ENCODE peak calls at places on chromosomes 4 and X, in eight cellular contexts. V, A, D, W, T, C, Y and S are unnamed samples.

GRCh38 chr4:48017108-48017527 is 546 bp downstream of the NIPAL1 start:
- DNase-seq in V (peak), A (peak), D (peak), W (peak), T (peak), C (peak), Y (peak), S (no peak)

GRCh38 chrX:125203737-125204578 is 115.7 kb upstream of the TEX13C start:
- DNase-seq in V (no peak), A (no peak), D (no peak), W (peak), T (peak), C (no peak), Y (peak), S (no peak)

GRCh38 chrX:130831347-130831722 is 71.7 kb downstream of the ENOX2 start:
- DNase-seq in V (no peak), A (no peak), D (no peak), W (no peak), T (no peak), C (no peak), Y (no peak), S (no peak)

GRCh38 chr4:173370130-173370476 is 651 bp upstream of the SAP30 start:
- DNase-seq in V (peak), A (peak), D (peak), W (peak), T (no peak), C (no peak), Y (peak), S (no peak)

GRCh38 chr4:140308366-140309123 is 64.9 kb upstream of the SCOC start:
- DNase-seq in V (no peak), A (peak), D (peak), W (no peak), T (no peak), C (no peak), Y (no peak), S (no peak)

GRCh38 chr4:13496605-13497004 is 12.5 kb upstream of the RAB28 start:
- DNase-seq in V (peak), A (no peak), D (no peak), W (no peak), T (no peak), C (no peak), Y (no peak), S (no peak)

GRCh38 chr4:137531951-137532868 is at the start of gene PCDH18:
- DNase-seq in V (no peak), A (peak), D (peak), W (no peak), T (peak), C (peak), Y (peak), S (no peak)

GRCh38 chr4:110271986-110272385 is 73.6 kb upstream of the ELOVL6 start:
- DNase-seq in V (no peak), A (no peak), D (no peak), W (no peak), T (no peak), C (no peak), Y (no peak), S (no peak)

GRCh38 chrX:9316096-9316495 is 148.8 kb upstream of the TBL1X start:
- DNase-seq in V (no peak), A (no peak), D (no peak), W (no peak), T (no peak), C (no peak), Y (no peak), S (no peak)

GRCh38 chr4:105088110-105088879 is 58.4 kb upstream of the TET2 start:
- DNase-seq in V (no peak), A (no peak), D (no peak), W (no peak), T (peak), C (no peak), Y (no peak), S (no peak)

GRCh38 chrX:116276191-116276700 is 105.7 kb downstream of the AGTR2 start:
- DNase-seq in V (no peak), A (no peak), D (no peak), W (no peak), T (no peak), C (no peak), Y (no peak), S (no peak)

GRCh38 chr4:155208258-155209054 is at the start of gene NPY2R:
- DNase-seq in V (no peak), A (no peak), D (peak), W (peak), T (peak), C (no peak), Y (no peak), S (no peak)

GRCh38 chr4:25859429-25860148 is 3.2 kb downstream of the SEL1L3 start:
- DNase-seq in V (no peak), A (no peak), D (no peak), W (no peak), T (no peak), C (no peak), Y (no peak), S (no peak)

DNA sequence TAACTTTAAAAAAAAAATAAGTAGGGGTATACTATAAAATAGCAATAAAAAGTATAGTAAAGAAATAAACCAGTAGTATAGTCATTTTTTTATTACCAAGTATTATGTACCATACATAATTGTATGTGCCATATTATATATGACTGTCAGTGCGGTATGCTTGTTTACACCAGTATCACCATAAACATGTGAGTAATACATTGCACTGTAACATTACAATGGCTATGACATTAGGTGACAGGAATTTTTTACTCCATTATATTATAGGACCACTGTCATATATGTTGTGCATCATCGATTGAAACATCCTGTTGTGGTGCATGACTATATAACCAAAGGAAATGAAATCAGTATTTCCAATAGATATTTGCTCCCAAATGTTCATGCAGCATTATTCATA is 176.9 kb upstream of the ARHGAP24 start:
- DNase-seq in V (no peak), A (no peak), D (no peak), W (no peak), T (no peak), C (no peak), Y (no peak), S (no peak)
- H3K4me3 ChIP-seq in V (no peak), A (no peak), D (no peak), W (no peak), T (no peak), C (no peak), Y (no peak), S (no peak)

DNA sequence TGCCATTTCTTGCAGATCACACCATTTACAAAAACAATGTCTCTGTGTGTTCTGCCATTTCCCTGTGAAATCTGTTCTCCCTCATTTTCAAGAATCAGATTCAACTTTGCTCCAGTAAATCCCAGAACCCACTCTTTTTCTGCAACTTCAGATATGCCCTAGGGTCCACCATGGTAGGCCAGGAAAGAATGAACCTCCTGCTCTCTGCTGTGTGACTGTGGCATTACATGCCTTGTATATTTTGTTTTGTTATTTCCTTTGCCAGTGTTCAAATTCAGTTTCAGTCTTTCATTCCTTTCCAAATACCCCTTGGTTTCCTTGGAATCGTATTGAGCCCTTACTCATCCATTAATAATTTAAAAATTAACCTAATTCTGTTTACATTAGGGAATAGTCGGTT is 290.2 kb upstream of the VCX start:
- DNase-seq in V (no peak), A (no peak), D (no peak), W (no peak), T (no peak), C (no peak), Y (no peak), S (no peak)
- TF ChIP-seq CTCF in V (no peak), A (no peak), D (no peak), W (no peak), T (peak), C (no peak), Y (no peak), S (no peak)

GRCh38 chr4:168321006-168321405 is 2.5 kb upstream of the DDX60 start:
- DNase-seq in V (no peak), A (no peak), D (no peak), W (no peak), T (no peak), C (no peak), Y (no peak), S (no peak)

GRCh38 chr4:168319486-168320019 is 1.0 kb upstream of the DDX60 start:
- DNase-seq in V (no peak), A (no peak), D (no peak), W (no peak), T (peak), C (no peak), Y (no peak), S (no peak)

DNA sequence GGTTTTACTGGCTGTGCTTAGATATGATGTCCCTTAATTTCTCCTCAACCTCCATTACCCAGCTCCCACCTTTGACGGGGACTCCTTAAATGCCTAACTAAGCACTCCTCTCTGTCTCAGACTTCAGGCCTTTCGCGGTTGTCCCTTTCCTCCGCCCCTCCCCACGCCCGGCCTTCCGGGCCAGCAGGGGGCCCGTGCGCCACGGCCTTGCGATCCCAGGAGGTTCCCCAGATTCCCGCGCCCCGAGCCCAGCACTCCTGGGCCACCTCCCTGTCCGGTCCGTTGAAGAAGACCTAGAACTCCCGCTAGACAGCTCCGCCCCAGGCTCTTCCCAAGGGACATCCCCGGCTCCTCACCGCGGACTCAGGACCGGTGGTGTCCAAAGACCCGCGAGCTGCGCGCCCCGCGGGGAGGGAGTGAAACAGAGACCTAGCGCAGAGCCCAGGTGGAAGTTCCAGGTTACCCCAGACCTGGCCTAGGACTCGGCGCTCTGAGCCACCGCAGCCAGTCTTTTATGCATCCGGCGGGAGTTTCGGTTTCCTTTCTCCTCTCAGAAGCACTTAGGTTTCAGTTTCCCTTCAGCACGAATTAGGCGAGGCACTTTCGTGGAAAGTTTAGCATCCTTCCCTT is at the start of gene DDX60:
- DNase-seq in V (peak), A (peak), D (peak), W (peak), T (peak), C (peak), Y (peak), S (peak)
- TF ChIP-seq POLR2AphosphoS5 in V (no peak), A (peak), D (peak), W (peak), T (no peak), C (peak), Y (no peak), S (no peak)

GRCh38 chr4:108148316-108148715 is 20.4 kb downstream of the LEF1 start:
- DNase-seq in V (no peak), A (no peak), D (no peak), W (no peak), T (no peak), C (no peak), Y (no peak), S (no peak)
- H3K4me3 ChIP-seq in V (no peak), A (no peak), D (no peak), W (no peak), T (no peak), C (no peak), Y (no peak), S (no peak)

GRCh38 chrX:29143356-29143755 is 556.1 kb downstream of the IL1RAPL1 start:
- DNase-seq in V (no peak), A (no peak), D (no peak), W (no peak), T (no peak), C (no peak), Y (no peak), S (no peak)

GRCh38 chrX:29138003-29138402 is 550.8 kb downstream of the IL1RAPL1 start:
- DNase-seq in V (no peak), A (no peak), D (no peak), W (no peak), T (no peak), C (no peak), Y (no peak), S (no peak)

GRCh38 chrX:29145316-29145715 is 558.1 kb downstream of the IL1RAPL1 start:
- DNase-seq in V (no peak), A (no peak), D (no peak), W (no peak), T (no peak), C (no peak), Y (no peak), S (no peak)

GRCh38 chrX:29143756-29144155 is 556.5 kb downstream of the IL1RAPL1 start:
- DNase-seq in V (no peak), A (no peak), D (no peak), W (no peak), T (no peak), C (no peak), Y (no peak), S (no peak)
- TF ChIP-seq CTCF in V (no peak), A (no peak), D (no peak), W (no peak), T (no peak), C (no peak), Y (no peak), S (no peak)

DNA sequence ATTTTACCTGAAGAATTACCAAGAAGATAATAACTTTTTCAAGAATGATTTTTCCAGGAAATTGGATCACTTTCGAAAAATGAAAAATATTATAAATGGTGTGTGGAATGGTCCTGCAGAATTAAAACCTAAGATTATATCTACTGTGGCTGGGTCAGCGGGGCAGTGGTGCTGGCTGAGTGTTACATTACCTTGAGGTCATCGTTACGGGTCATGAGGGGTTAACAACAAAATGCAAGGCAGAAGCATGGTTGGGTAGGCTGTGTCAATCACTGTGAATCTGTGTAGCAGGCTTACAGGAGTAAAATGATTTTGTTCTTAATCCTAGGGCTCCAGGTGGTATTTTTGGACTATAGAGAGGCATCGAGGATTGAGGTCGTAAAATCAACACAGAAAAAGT is 105.2 kb upstream of the AMOT start:
- DNase-seq in V (no peak), A (no peak), D (no peak), W (no peak), T (no peak), C (no peak), Y (no peak), S (no peak)
- TF ChIP-seq POLR2AphosphoS5 in V (no peak), A (no peak), D (no peak), W (no peak), T (no peak), C (no peak), Y (no peak), S (no peak)

GRCh38 chr4:3387943-3388348 is 53.8 kb upstream of the HGFAC start:
- DNase-seq in V (no peak), A (peak), D (peak), W (peak), T (no peak), C (peak), Y (peak), S (no peak)

GRCh38 chr4:3389879-3390840 is 51.6 kb upstream of the HGFAC start:
- DNase-seq in V (no peak), A (no peak), D (no peak), W (no peak), T (no peak), C (no peak), Y (peak), S (no peak)

GRCh38 chr4:3389186-3389878 is 52.4 kb upstream of the HGFAC start:
- DNase-seq in V (no peak), A (no peak), D (no peak), W (peak), T (no peak), C (no peak), Y (no peak), S (no peak)

GRCh38 chr4:3387154-3387942 is 54.4 kb upstream of the HGFAC start:
- DNase-seq in V (no peak), A (no peak), D (no peak), W (peak), T (no peak), C (no peak), Y (no peak), S (no peak)

GRCh38 chr4:3388461-3389185 is 53.1 kb upstream of the HGFAC start:
- DNase-seq in V (no peak), A (no peak), D (no peak), W (peak), T (no peak), C (no peak), Y (peak), S (no peak)
- H3K4me3 ChIP-seq in V (no peak), A (peak), D (peak), W (peak), T (no peak), C (peak), Y (peak), S (peak)

DNA sequence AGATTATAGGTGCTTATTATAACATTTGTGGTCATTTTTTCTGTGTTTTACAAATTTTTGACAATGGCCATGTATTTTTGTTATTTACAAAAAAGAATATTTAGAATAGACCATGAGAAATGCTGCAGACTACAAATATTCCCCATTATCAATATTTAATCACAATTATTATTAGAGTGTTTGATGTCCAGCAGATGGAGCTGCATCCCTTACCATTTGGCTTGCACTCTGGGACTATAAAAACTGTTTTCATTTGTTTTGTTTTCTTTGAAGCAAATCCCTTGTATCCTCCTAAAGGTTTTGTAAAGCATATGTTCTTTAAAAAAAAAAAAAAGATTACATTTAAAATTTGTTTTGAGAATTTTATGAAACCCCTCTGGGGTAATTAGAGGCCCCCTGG is 85.6 kb upstream of the CXorf66 start:
- DNase-seq in V (no peak), A (no peak), D (no peak), W (no peak), T (peak), C (no peak), Y (no peak), S (no peak)
- TF ChIP-seq CTCF in V (no peak), A (no peak), D (no peak), W (no peak), T (peak), C (no peak), Y (no peak), S (peak)